ENCODE peak calls at places on chromosomes 7 and 10, in eight cellular contexts. U is HCT116, L is stomach, P is vagina, K is SK-N-MC, Y is SK-N-SH, O is spleen, C is upper lobe of left lung. F is an unnamed sample.

GRCh38 chr7:82677493-82677892 is 233.9 kb upstream of the CACNA2D1 start:
- DNase-seq in U (no peak), L (no peak), P (no peak), K (no peak), Y (no peak), O (no peak), C (peak; percentile 22), F (no peak)

GRCh38 chr10:88522715-88523114 is 60.4 kb downstream of the RNLS start:
- DNase-seq in U (no peak), L (no peak), P (no peak), K (no peak), Y (no peak), O (no peak), C (no peak), F (no peak)

GRCh38 chr10:121822180-121822579 is 105.7 kb downstream of the ATE1 start:
- DNase-seq in U (no peak), L (no peak), P (no peak), K (no peak), Y (no peak), O (no peak), C (no peak), F (no peak)

GRCh38 chr7:129101746-129102145 is 42.8 kb upstream of the TSPAN33 start:
- DNase-seq in U (no peak), L (no peak), P (no peak), K (peak; percentile 94), Y (no peak), O (no peak), C (no peak), F (no peak)

GRCh38 chr7:33764752-33765451 is 140.4 kb upstream of the BMPER start:
- DNase-seq in U (no peak), L (peak; percentile 34), P (no peak), K (no peak), Y (no peak), O (no peak), C (no peak), F (no peak)

GRCh38 chr10:10256860-10257259 is 760.8 kb upstream of the CELF2 start:
- DNase-seq in U (no peak), L (no peak), P (no peak), K (no peak), Y (no peak), O (no peak), C (no peak), F (no peak)

GRCh38 chr10:102423372-102423968 is 2.8 kb downstream of the FBXL15 start:
- DNase-seq in U (no peak), L (no peak), P (no peak), K (no peak), Y (no peak), O (no peak), C (no peak), F (no peak)

GRCh38 chr10:80487791-80488538 is 33.9 kb downstream of the TSPAN14 start:
- DNase-seq in U (no peak), L (peak; percentile 39), P (no peak), K (no peak), Y (no peak), O (peak; percentile 93), C (peak; percentile 85), F (no peak)

GRCh38 chr10:3470191-3470590 is 297.6 kb upstream of the PITRM1 start:
- DNase-seq in U (no peak), L (no peak), P (no peak), K (no peak), Y (no peak), O (no peak), C (no peak), F (no peak)

GRCh38 chr10:3467052-3467906 is 294.7 kb upstream of the PITRM1 start:
- DNase-seq in U (peak; percentile 93), L (peak; percentile 55), P (no peak), K (no peak), Y (no peak), O (peak; percentile 85), C (peak; percentile 80), F (peak; percentile 83)

GRCh38 chr10:3468919-3469638 is 296.5 kb upstream of the PITRM1 start:
- DNase-seq in U (peak; percentile 44), L (no peak), P (no peak), K (no peak), Y (no peak), O (no peak), C (peak; percentile 41), F (peak; percentile 50)

GRCh38 chr10:3471497-3471896 is 298.9 kb upstream of the PITRM1 start:
- DNase-seq in U (no peak), L (no peak), P (no peak), K (no peak), Y (no peak), O (no peak), C (no peak), F (no peak)

DNA sequence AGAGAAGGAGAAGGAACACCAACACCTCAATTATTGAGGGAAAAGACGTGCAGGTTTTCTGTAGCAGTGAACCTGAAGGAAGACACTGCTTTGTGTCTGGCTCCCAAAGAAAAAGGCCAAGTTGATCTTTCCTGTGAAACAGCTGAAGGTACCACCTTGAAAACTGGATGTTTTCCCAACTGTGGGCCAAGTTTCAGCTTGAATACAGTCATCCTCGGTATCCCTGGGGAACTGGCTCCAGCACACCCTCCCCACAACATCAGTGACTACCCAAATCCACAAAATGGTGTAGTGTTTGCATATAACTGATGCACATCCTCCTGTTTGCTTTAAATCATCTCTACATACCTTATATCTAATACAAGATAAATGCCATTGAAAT is 297.0 kb upstream of the PITRM1 start:
- DNase-seq in U (no peak), L (no peak), P (no peak), K (no peak), Y (no peak), O (no peak), C (no peak), F (no peak)
- H3K27ac ChIP-seq in U (peak overlapping the region; percentile 81), L (peak overlapping the region; percentile 86), P (peak overlapping the region; percentile 96), K (no peak overlapping the region), Y (peak overlapping the region; percentile 84), O (peak overlapping the region; percentile 86), C (peak overlapping the region; percentile 83), F (peak overlapping the region; percentile 96)

GRCh38 chr10:6593140-6593740 is 13.2 kb upstream of the PRKCQ start:
- DNase-seq in U (no peak), L (no peak), P (no peak), K (no peak), Y (peak; percentile 12), O (no peak), C (no peak), F (no peak)

GRCh38 chr10:6589287-6590094 is 9.4 kb upstream of the PRKCQ start:
- DNase-seq in U (no peak), L (no peak), P (no peak), K (no peak), Y (no peak), O (no peak), C (no peak), F (no peak)

GRCh38 chr10:6590100-6590499 is 10.0 kb upstream of the PRKCQ start:
- DNase-seq in U (no peak), L (no peak), P (no peak), K (no peak), Y (no peak), O (no peak), C (no peak), F (no peak)

GRCh38 chr10:6592080-6592479 is 12.0 kb upstream of the PRKCQ start:
- DNase-seq in U (no peak), L (no peak), P (no peak), K (no peak), Y (no peak), O (no peak), C (no peak), F (no peak)

DNA sequence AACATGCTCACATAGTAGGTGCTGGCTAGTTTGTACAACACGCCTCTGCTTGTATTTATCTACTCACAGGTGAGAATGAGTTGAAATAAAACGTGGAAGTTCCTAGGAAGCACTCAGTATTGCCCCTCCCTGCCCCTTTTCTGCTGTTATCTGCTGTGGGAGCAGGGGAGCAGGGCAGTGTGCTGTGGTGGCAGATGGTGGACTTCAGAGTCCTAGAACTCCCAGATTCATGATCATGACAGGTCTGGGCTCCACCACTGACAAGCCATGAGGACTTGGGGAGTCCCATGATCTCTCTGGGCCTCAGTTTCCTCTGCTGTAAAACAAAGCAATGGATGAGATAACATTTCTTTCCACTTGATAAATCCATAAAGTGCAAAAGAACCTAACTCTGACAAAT is 11.6 kb upstream of the PRKCQ start:
- DNase-seq in U (no peak), L (no peak), P (no peak), K (no peak), Y (no peak), O (no peak), C (no peak), F (no peak)
- H3K4me3 ChIP-seq in U (no peak overlapping the region), L (no peak overlapping the region), P (no peak overlapping the region), K (no peak overlapping the region), Y (no peak overlapping the region), O (no peak overlapping the region), C (no peak overlapping the region), F (no peak overlapping the region)

GRCh38 chr10:44864042-44864436 is 47.1 kb upstream of the TMEM72 start:
- DNase-seq in U (no peak), L (no peak), P (peak; percentile 74), K (no peak), Y (no peak), O (no peak), C (peak; percentile 44), F (peak; percentile 45)

GRCh38 chr10:44863344-44864041 is 47.6 kb upstream of the TMEM72 start:
- DNase-seq in U (no peak), L (no peak), P (no peak), K (no peak), Y (no peak), O (no peak), C (no peak), F (no peak)

GRCh38 chr10:44865289-44865671 is 45.9 kb upstream of the TMEM72 start:
- DNase-seq in U (no peak), L (no peak), P (no peak), K (no peak), Y (no peak), O (no peak), C (no peak), F (no peak)

GRCh38 chr10:44862917-44863316 is 48.2 kb upstream of the TMEM72 start:
- DNase-seq in U (no peak), L (no peak), P (no peak), K (no peak), Y (no peak), O (no peak), C (no peak), F (no peak)

DNA sequence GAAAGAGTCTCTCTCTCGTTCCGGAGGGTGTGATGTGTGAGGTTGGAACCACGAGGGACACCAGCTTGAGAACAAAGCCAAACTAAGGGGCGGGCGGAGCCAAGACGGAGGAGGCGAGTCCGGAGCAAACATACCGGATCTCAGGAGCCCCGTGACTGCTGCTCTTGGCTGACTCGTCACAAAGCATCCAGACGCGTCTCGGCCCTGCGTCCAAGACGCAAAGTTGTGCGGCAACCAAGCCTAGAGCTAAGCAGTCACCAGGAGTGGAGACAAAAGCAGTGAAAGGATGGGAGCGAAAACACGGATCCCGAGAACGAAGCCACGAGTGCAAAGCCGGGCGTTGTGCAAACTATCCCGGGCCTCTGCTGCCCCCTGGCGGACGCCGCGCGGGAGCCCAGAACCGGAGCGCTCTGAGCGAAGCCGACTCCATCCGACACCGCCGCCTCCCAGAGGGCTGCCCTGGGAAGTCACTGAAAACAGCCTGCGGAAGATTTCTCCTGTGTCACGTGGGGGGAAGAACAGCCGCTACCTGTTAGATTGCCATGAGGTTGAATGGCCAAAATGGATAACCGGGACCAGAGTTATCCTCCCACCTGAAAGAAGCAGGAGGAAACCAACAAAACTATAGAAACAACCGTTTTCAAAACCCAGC is 46.4 kb upstream of the TMEM72 start:
- DNase-seq in U (peak; percentile 60), L (peak; percentile 92), P (no peak), K (no peak), Y (peak; percentile 91), O (peak; percentile 96), C (peak; percentile 86), F (peak; percentile 91)
- TF ChIP-seq POLR2AphosphoS5 in U (no peak), L (no peak), P (peak; percentile 60), K (no peak), Y (no peak), O (no peak), C (no peak), F (no peak)

GRCh38 chr7:27377988-27378387 is 135.4 kb downstream of the EVX1 start:
- DNase-seq in U (no peak), L (no peak), P (no peak), K (no peak), Y (no peak), O (no peak), C (no peak), F (no peak)

GRCh38 chr7:27375958-27376357 is 133.4 kb downstream of the EVX1 start:
- DNase-seq in U (no peak), L (no peak), P (no peak), K (no peak), Y (no peak), O (no peak), C (no peak), F (no peak)

GRCh38 chr7:27374958-27375841 is 132.6 kb downstream of the EVX1 start:
- DNase-seq in U (no peak), L (no peak), P (no peak), K (no peak), Y (no peak), O (no peak), C (no peak), F (no peak)
- H3K27ac ChIP-seq in U (no peak overlapping the region), L (no peak overlapping the region), P (peak overlapping the region; percentile 33), K (no peak overlapping the region), Y (no peak overlapping the region), O (no peak overlapping the region), C (no peak overlapping the region), F (no peak overlapping the region)

F was measured in breast epithelium.